ENCODE peak calls at places on chromosomes 1 and 21, in four cellular contexts. Q is uterus, E is pancreas, S is lung. U is an unnamed sample.

GRCh38 chr1:242854466-242854865 is 330.0 kb upstream of the PLD5 start:
- DNase-seq in Q (no peak), E (no peak), S (no peak), U (no peak)

GRCh38 chr1:91579658-91580228 is 79.1 kb downstream of the CDC7 start:
- DNase-seq in Q (no peak), E (no peak), S (no peak), U (no peak)

GRCh38 chr1:178768423-178768822 is 43.4 kb downstream of the RALGPS2 start:
- DNase-seq in Q (no peak), E (no peak), S (no peak), U (no peak)

GRCh38 chr1:48823161-48823560 is 46.5 kb upstream of the BEND5 start:
- DNase-seq in Q (no peak), E (peak), S (peak), U (no peak)

GRCh38 chr1:48878191-48878940 is 101.7 kb upstream of the BEND5 start:
- DNase-seq in Q (no peak), E (no peak), S (no peak), U (no peak)

GRCh38 chr1:18575620-18576019 is 55.0 kb upstream of the PAX7 start:
- DNase-seq in Q (no peak), E (no peak), S (no peak), U (peak)

GRCh38 chr1:119674835-119675289 is 26.8 kb upstream of the ZNF697 start:
- DNase-seq in Q (peak), E (peak), S (peak), U (no peak)

GRCh38 chr1:36486436-36487335 is 4.0 kb upstream of the CSF3R start:
- DNase-seq in Q (no peak), E (peak), S (peak), U (peak)

GRCh38 chr1:9316080-9316444 is 23.4 kb downstream of the SPSB1 start:
- DNase-seq in Q (no peak), E (no peak), S (no peak), U (no peak)

GRCh38 chr1:113391643-113392271 is 1.4 kb downstream of the MAGI3 start:
- DNase-seq in Q (no peak), E (peak), S (no peak), U (no peak)

GRCh38 chr1:94413311-94413710 is 4.9 kb upstream of the ABCD3 start:
- DNase-seq in Q (no peak), E (no peak), S (no peak), U (no peak)

GRCh38 chr21:39504230-39504629 is 52.5 kb downstream of the SH3BGR start:
- DNase-seq in Q (no peak), E (peak), S (no peak), U (no peak)

GRCh38 chr1:218402771-218403110 is 57.6 kb downstream of the TGFB2 start:
- DNase-seq in Q (no peak), E (no peak), S (no peak), U (no peak)

GRCh38 chr1:216723274-216723780 is at the start of gene ESRRG:
- DNase-seq in Q (no peak), E (peak), S (no peak), U (no peak)

GRCh38 chr1:156643266-156644092 is 1.6 kb downstream of the BCAN start:
- DNase-seq in Q (no peak), E (no peak), S (no peak), U (no peak)

GRCh38 chr1:240027059-240027462 is 64.6 kb upstream of the FMN2 start:
- DNase-seq in Q (no peak), E (peak), S (no peak), U (no peak)

GRCh38 chr1:220803401-220804201 is 16.9 kb downstream of the MTARC1 start:
- DNase-seq in Q (no peak), E (peak), S (no peak), U (peak)

GRCh38 chr1:1599030-1599916 is 662 bp downstream of the FNDC10 start:
- DNase-seq in Q (no peak), E (no peak), S (no peak), U (no peak)

GRCh38 chr1:26164036-26164927 is 4.5 kb downstream of the C1orf232 start:
- DNase-seq in Q (peak), E (peak), S (no peak), U (no peak)

GRCh38 chr1:58783090-58783992 is 506 bp downstream of the JUN start:
- DNase-seq in Q (no peak), E (peak), S (peak), U (peak)

GRCh38 chr1:168321945-168322344 is 41.3 kb downstream of the TBX19 start:
- DNase-seq in Q (no peak), E (no peak), S (no peak), U (no peak)

GRCh38 chr1:22969224-22969829 is 3.3 kb downstream of the LACTBL1 start:
- DNase-seq in Q (no peak), E (peak), S (no peak), U (no peak)

GRCh38 chr1:201543871-201544521 is 5.1 kb downstream of the NAV1 start:
- DNase-seq in Q (no peak), E (peak), S (no peak), U (no peak)

GRCh38 chr1:14543191-14543849 is 55.2 kb upstream of the KAZN start:
- DNase-seq in Q (no peak), E (no peak), S (no peak), U (no peak)

GRCh38 chr1:169692766-169693460 is 18.5 kb downstream of the SELL start:
- DNase-seq in Q (no peak), E (no peak), S (no peak), U (no peak)

GRCh38 chr1:9399510-9400424 is 107.1 kb downstream of the SPSB1 start:
- DNase-seq in Q (no peak), E (no peak), S (no peak), U (peak)

GRCh38 chr1:227759345-227760300 is 24.4 kb downstream of the SNAP47 start:
- DNase-seq in Q (peak), E (no peak), S (no peak), U (peak)

GRCh38 chr21:17554619-17555472 is 42.0 kb downstream of the CXADR start:
- DNase-seq in Q (no peak), E (no peak), S (no peak), U (no peak)

GRCh38 chr1:27141266-27142003 is 13.5 kb downstream of the SLC9A1 start:
- DNase-seq in Q (no peak), E (peak), S (peak), U (no peak)

GRCh38 chr1:233518344-233518743 is 95.6 kb upstream of the KCNK1 start:
- DNase-seq in Q (no peak), E (peak), S (peak), U (no peak)

GRCh38 chr1:33334081-33334552 is 13.2 kb upstream of the A3GALT2 start:
- DNase-seq in Q (peak), E (no peak), S (no peak), U (peak)
- H3K4me3 ChIP-seq in Q (no peak), E (no peak), S (no peak), U (peak)

DNA sequence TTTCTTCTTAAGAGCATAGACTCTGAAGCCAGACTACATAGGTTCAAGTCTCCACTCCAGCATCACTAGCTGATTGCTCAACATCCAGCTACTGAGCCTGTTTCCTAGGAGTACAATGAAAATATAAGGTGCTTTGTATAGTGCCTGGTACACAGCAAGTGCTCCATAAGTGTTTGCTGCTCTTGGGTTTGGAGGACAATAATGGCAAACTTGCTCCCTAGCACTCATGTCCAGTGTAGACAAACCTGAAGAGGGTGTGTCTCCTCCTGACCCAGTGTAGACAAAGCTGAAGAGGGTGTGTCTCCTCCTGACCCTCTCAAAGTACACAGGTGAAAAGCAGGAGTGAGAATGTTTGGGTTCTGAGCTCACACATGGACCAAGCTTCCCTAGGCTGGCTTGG is 10.5 kb upstream of the ECE1 start:
- DNase-seq in Q (no peak), E (no peak), S (no peak), U (no peak)
- H3K27ac ChIP-seq in Q (no peak), E (no peak), S (no peak), U (no peak)

GRCh38 chr1:203288351-203288894 is 16.9 kb upstream of the BTG2 start:
- DNase-seq in Q (no peak), E (peak), S (no peak), U (no peak)

GRCh38 chr1:203291201-203292096 is 13.9 kb upstream of the BTG2 start:
- DNase-seq in Q (no peak), E (peak), S (no peak), U (no peak)

GRCh38 chr1:203289982-203290260 is 15.4 kb upstream of the BTG2 start:
- DNase-seq in Q (no peak), E (no peak), S (no peak), U (no peak)

GRCh38 chr1:203289281-203289981 is 15.9 kb upstream of the BTG2 start:
- DNase-seq in Q (no peak), E (no peak), S (no peak), U (no peak)

GRCh38 chr1:203290261-203291089 is 14.8 kb upstream of the BTG2 start:
- DNase-seq in Q (peak), E (peak), S (peak), U (peak)
- H3K4me3 ChIP-seq in Q (peak), E (no peak), S (no peak), U (peak)

DNA sequence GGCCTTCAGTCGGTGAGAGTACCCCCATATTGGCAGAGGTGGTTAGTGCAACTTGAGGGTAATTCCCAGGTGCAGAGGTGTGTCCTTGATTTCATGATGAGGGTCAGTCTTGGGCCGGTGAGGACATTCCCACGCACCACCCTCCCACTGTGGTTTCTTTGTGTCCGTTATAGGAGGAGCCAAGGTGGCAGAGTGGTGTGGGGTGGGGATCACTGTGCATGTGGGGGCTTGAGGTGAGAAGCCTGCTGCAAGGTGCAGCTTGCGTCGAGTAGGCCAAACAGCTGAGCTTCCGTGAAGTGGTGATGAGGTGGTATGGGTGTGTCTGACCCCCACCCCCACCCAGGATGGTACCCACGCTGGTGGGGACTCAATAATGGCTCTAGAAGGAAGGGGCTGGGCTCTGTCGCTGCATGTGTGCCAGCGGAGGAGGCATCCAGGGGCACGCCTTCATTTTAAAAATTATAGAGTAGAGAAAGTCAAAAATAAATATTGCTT is 6.2 kb downstream of the PTPRF start:
- DNase-seq in Q (no peak), E (peak), S (no peak), U (no peak)
- H3K27ac ChIP-seq in Q (no peak), E (peak), S (no peak), U (no peak)

DNA sequence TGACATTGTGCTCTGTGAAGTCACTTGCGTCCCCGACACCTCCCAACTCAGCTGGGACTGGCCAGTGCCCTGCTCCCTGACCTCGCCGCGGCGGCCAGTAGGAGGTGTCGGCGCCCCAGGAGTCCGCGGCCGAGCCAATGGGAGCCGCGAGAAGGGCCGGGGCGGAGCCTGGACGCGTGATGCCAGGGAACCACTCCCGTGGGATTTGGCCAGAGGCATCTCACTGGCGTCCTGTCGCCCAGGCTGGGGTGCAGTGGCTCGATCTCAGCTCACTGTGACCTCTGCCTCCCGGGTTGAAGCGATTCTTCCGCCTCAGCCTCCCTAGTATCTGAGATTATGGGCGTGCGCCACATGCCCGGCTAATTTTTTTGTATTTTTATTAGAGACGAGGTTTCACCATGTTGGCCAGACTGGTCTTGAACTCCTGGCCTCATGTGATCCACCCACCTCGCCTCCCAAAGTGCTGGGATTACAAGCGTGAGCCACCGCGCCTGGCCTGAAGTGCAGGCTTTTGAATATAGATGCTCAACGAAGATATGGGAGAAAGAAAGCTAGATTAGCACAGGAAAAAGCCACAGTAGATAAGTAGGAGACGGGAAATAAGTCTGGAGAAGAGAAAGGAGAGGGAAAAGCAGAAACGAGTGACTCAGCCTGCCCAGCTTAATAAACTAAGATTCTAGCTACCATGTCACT is 38.0 kb downstream of the ZBTB8OS start:
- DNase-seq in Q (peak), E (peak), S (peak), U (peak)
- H3K4me3 ChIP-seq in Q (peak), E (peak), S (peak), U (peak)

U was measured in right atrium auricular region.